ENCODE peak calls at places on chromosomes 11 and 22, in ten cellular contexts. K is fibroblast of gingiva, B is mesendoderm, H is H7, E is HEK293T, R is frontal cortex, A is Panc1, N is EH, P is mesenchymal stem cell, J is BJ. X is an unnamed sample.

GRCh38 chr11:15038963-15039362 is 34.4 kb upstream of the CALCB start:
- DNase-seq in K (peak; percentile 5), B (peak; percentile 27), H (peak; percentile 20), E (no peak), R (no peak), A (no peak), N (peak; percentile 21), P (peak; percentile 19), J (no peak), X (no peak)

GRCh38 chr22:23405366-23405851 is 174.7 kb downstream of the IGLL1 start:
- DNase-seq in K (no peak), B (peak; percentile 26), H (peak; percentile 54), E (no peak), R (no peak), A (no peak), N (no peak), P (no peak), J (no peak), X (no peak)

GRCh38 chr11:46889689-46890475 is 28.5 kb downstream of the LRP4 start:
- DNase-seq in K (peak; percentile 55), B (peak; percentile 85), H (peak; percentile 87), E (peak; percentile 74), R (peak; percentile 74), A (peak; percentile 72), N (peak; percentile 77), P (peak; percentile 78), J (peak; percentile 9), X (peak; percentile 59)

GRCh38 chr11:12045914-12046635 is 37.6 kb upstream of the DKK3 start:
- DNase-seq in K (no peak), B (no peak), H (no peak), E (no peak), R (no peak), A (no peak), N (peak; percentile 36), P (peak; percentile 41), J (no peak), X (no peak)

GRCh38 chr22:45263790-45264269 is 20.9 kb upstream of the UPK3A start:
- DNase-seq in K (peak; percentile 84), B (peak; percentile 88), H (peak; percentile 94), E (peak; percentile 75), R (peak; percentile 85), A (peak; percentile 46), N (peak; percentile 86), P (peak; percentile 91), J (no peak), X (no peak)

GRCh38 chr11:96001037-96001436 is 77.1 kb upstream of the MTMR2 start:
- DNase-seq in K (peak; percentile 99), B (no peak), H (no peak), E (no peak), R (no peak), A (no peak), N (peak; percentile 60), P (no peak), J (no peak), X (no peak)

GRCh38 chr11:6219359-6219758 is 14.0 kb downstream of the C11orf42 start:
- DNase-seq in K (peak; percentile 91), B (peak; percentile 82), H (no peak), E (no peak), R (peak; percentile 44), A (peak; percentile 13), N (peak; percentile 95), P (peak; percentile 79), J (peak; percentile 76), X (no peak)

GRCh38 chr11:66853242-66854229 is 3.3 kb upstream of the LRFN4 start:
- DNase-seq in K (no peak), B (no peak), H (peak; percentile 37), E (no peak), R (no peak), A (no peak), N (no peak), P (no peak), J (no peak), X (no peak)

GRCh38 chr11:48024635-48025071 is 44.3 kb downstream of the PTPRJ start:
- DNase-seq in K (peak; percentile 56), B (no peak), H (no peak), E (no peak), R (no peak), A (no peak), N (no peak), P (no peak), J (no peak), X (no peak)

GRCh38 chr11:121964591-121964990 is 151.4 kb downstream of the BLID start:
- DNase-seq in K (peak; percentile 59), B (peak; percentile 3), H (no peak), E (no peak), R (no peak), A (no peak), N (peak; percentile 77), P (peak; percentile 77), J (peak; percentile 23), X (no peak)

GRCh38 chr11:1153951-1154487 is 3.7 kb upstream of the MUC5AC start:
- DNase-seq in K (peak; percentile 95), B (peak; percentile 10), H (peak; percentile 53), E (no peak), R (no peak), A (peak; percentile 96), N (peak; percentile 92), P (peak; percentile 89), J (peak; percentile 71), X (no peak)

GRCh38 chr11:17275376-17276235 is 933 bp upstream of the NUCB2 start:
- DNase-seq in K (no peak), B (no peak), H (no peak), E (no peak), R (no peak), A (no peak), N (no peak), P (no peak), J (no peak), X (no peak)

GRCh38 chr11:70421123-70421522 is 22.8 kb downstream of the CTTN start:
- DNase-seq in K (no peak), B (no peak), H (no peak), E (no peak), R (no peak), A (no peak), N (no peak), P (no peak), J (no peak), X (no peak)

GRCh38 chr11:10637629-10638028 is 55.9 kb downstream of the IRAG1 start:
- DNase-seq in K (no peak), B (no peak), H (no peak), E (no peak), R (no peak), A (no peak), N (no peak), P (no peak), J (no peak), X (no peak)

GRCh38 chr22:29797351-29797750 is 30.2 kb downstream of the UQCR10 start:
- DNase-seq in K (no peak), B (no peak), H (no peak), E (no peak), R (no peak), A (no peak), N (no peak), P (no peak), J (no peak), X (no peak)

GRCh38 chr11:45771194-45771941 is 33.6 kb upstream of the SLC35C1 start:
- DNase-seq in K (peak; percentile 12), B (peak; percentile 60), H (peak; percentile 80), E (peak; percentile 75), R (peak; percentile 66), A (peak; percentile 42), N (peak; percentile 50), P (peak; percentile 74), J (no peak), X (peak; percentile 47)

GRCh38 chr11:71214553-71215371 is 37.6 kb downstream of the SHANK2 start:
- DNase-seq in K (no peak), B (no peak), H (peak; percentile 51), E (no peak), R (no peak), A (no peak), N (no peak), P (no peak), J (no peak), X (no peak)

GRCh38 chr22:33070600-33070999 is 12.4 kb upstream of the SYN3 start:
- DNase-seq in K (no peak), B (no peak), H (no peak), E (no peak), R (no peak), A (no peak), N (no peak), P (no peak), J (no peak), X (no peak)

GRCh38 chr22:47630741-47631534 is 868.5 kb downstream of the TBC1D22A start:
- DNase-seq in K (no peak), B (no peak), H (no peak), E (no peak), R (no peak), A (no peak), N (no peak), P (no peak), J (no peak), X (no peak)

GRCh38 chr11:115334932-115335788 is 169.1 kb downstream of the CADM1 start:
- DNase-seq in K (peak; percentile 14), B (peak; percentile 25), H (peak; percentile 1), E (no peak), R (no peak), A (no peak), N (peak; percentile 36), P (peak; percentile 39), J (no peak), X (no peak)

GRCh38 chr11:34825670-34826383 is 90.4 kb downstream of the APIP start:
- DNase-seq in K (no peak), B (no peak), H (no peak), E (no peak), R (no peak), A (no peak), N (no peak), P (no peak), J (no peak), X (no peak)

GRCh38 chr11:74680703-74681531 is 50.3 kb downstream of the CHRDL2 start:
- DNase-seq in K (no peak), B (no peak), H (no peak), E (no peak), R (no peak), A (no peak), N (no peak), P (no peak), J (no peak), X (no peak)

GRCh38 chr11:122309262-122309925 is 193.4 kb upstream of the BLID start:
- DNase-seq in K (no peak), B (no peak), H (no peak), E (no peak), R (no peak), A (no peak), N (no peak), P (no peak), J (no peak), X (no peak)

GRCh38 chr22:44891791-44892190 is 118.0 kb downstream of the PHF21B start:
- DNase-seq in K (no peak), B (no peak), H (peak; percentile 44), E (no peak), R (no peak), A (no peak), N (no peak), P (no peak), J (no peak), X (no peak)

GRCh38 chr11:68471360-68472340 is 11.1 kb downstream of the PPP6R3 start:
- DNase-seq in K (peak; percentile 46), B (no peak), H (peak; percentile 13), E (no peak), R (no peak), A (no peak), N (peak; percentile 48), P (no peak), J (no peak), X (no peak)

GRCh38 chr11:20854214-20854613 is 184.8 kb downstream of the NELL1 start:
- DNase-seq in K (no peak), B (peak; percentile 48), H (peak; percentile 21), E (no peak), R (no peak), A (no peak), N (no peak), P (no peak), J (no peak), X (peak; percentile 18)

GRCh38 chr11:124902616-124903015 is 5.0 kb upstream of the ROBO4 start:
- DNase-seq in K (no peak), B (no peak), H (no peak), E (no peak), R (no peak), A (no peak), N (no peak), P (no peak), J (no peak), X (no peak)

GRCh38 chr22:22371031-22371541 is 126.5 kb downstream of the VPREB1 start:
- DNase-seq in K (no peak), B (peak; percentile 53), H (peak; percentile 49), E (peak; percentile 46), R (no peak), A (no peak), N (no peak), P (no peak), J (no peak), X (no peak)